ENCODE peak calls at places on chromosomes 4 and X, in five cellular contexts. W, U, Y, R and C are unnamed samples.

GRCh38 chr4:26576171-26576829 is 7.6 kb upstream of the TBC1D19 start:
- DNase-seq in W (peak), Y (no peak), R (no peak), U (peak), C (no peak)

GRCh38 chr4:93791570-93792195 is 36.9 kb upstream of the ATOH1 start:
- DNase-seq in W (peak), U (peak), R (no peak), Y (no peak), C (peak)

GRCh38 chr4:143437937-143438336 is 75.6 kb upstream of the SMARCA5 start:
- DNase-seq in R (no peak), W (no peak), U (no peak), Y (no peak), C (no peak)

GRCh38 chr4:41069268-41069667 is 145.1 kb downstream of the APBB2 start:
- DNase-seq in W (no peak), Y (no peak), U (no peak), R (no peak), C (no peak)

GRCh38 chr4:158190736-158191135 is 17.9 kb upstream of the GASK1B start:
- DNase-seq in U (no peak), R (no peak), Y (no peak), W (no peak), C (no peak)

GRCh38 chr4:84499065-84499982 is at the start of gene NKX6-1:
- DNase-seq in U (peak), W (peak), R (no peak), Y (peak), C (peak)

GRCh38 chr4:112284662-112285411 is 867 bp downstream of the TIFA start:
- DNase-seq in R (peak), U (peak), Y (no peak), W (peak), C (no peak)

GRCh38 chr4:8851321-8852117 is 20.1 kb downstream of the HMX1 start:
- DNase-seq in R (peak), U (no peak), Y (no peak), W (no peak), C (no peak)

GRCh38 chr4:8355864-8356565 is 84.5 kb downstream of the ACOX3 start:
- DNase-seq in W (no peak), R (no peak), Y (peak), U (no peak), C (no peak)

GRCh38 chrX:352582-353314 is 34.0 kb downstream of the PPP2R3B start:
- DNase-seq in Y (no peak), U (no peak), R (peak), W (no peak), C (no peak)

DNA sequence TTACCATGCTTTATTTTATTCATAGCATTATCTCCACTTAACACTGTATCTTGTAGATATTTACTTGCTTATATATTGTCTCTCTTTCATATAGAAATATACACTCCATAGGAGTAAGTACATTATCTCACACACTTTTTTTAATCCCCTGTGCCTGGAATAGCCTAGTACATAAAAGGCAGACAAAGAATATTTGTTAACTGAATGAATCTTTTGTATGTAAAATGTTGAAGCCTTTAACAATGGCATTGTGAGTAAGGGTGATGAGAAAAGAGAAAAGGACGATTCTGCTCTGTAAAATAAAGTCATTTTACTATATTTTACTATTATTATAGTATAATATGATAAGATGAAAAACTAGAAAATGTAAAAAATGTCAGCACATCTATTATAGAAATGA is 97.7 kb upstream of the PDHA2 start:
- DNase-seq in U (no peak), R (no peak), Y (no peak), W (no peak), C (no peak)
- TF ChIP-seq CTCF in U (no peak), R (no peak), Y (no peak), W (no peak), C (no peak)

DNA sequence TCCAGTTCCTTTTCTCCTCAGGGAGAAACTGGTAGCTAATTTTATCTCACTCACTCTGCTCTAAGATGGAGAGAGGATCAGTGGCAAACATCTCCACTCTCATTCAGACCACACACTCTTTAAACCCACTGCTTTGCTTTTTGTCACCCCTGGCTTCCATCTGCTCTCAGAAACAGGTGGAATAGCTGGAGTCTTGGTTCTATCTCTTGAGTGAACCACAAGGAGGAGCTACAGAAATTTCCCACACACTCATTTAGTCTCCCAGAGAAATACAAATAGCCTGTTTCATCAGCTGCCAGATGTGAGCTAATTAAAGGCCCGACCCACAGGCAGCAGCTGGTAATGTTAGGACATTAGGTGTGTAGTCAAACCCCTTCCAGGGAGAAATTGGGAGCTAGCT is 96.6 kb downstream of the STPG2 start:
- DNase-seq in Y (no peak), U (peak), R (no peak), W (no peak), C (no peak)
- TF ChIP-seq CTCF in Y (no peak), U (no peak), R (no peak), W (no peak), C (no peak)

GRCh38 chr4:140754918-140755810 is 1.0 kb downstream of the TBC1D9 start:
- DNase-seq in U (peak), Y (no peak), R (no peak), W (no peak), C (no peak)
- TF ChIP-seq CTCF in U (no peak), Y (no peak), R (no peak), W (no peak), C (no peak)

DNA sequence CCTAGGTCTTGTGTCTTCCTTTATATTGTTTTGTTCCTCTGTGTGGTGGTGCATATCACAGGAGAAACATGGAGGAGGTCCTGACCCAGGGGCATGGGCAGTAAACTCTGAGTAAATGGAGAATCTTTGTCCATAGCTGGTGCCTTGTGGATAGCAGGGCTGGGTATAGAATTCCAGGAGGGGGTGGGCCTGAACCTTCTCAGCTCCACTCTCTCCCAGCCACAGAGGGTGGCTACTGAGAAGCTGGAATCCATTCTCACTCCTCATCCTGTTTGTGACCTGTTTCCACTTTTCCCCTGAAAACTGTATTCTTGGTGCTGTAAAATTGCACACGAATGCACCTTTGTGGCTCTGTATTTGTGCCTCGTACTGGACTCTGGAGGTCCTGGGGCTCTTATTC is 47.7 kb upstream of the ADRA2C start:
- DNase-seq in Y (no peak), R (peak), U (no peak), W (no peak), C (no peak)
- TF ChIP-seq CTCF in Y (no peak), R (no peak), U (no peak), W (no peak), C (no peak)

GRCh38 chr4:39562792-39563191 is 35.6 kb upstream of the UGDH start:
- DNase-seq in Y (no peak), W (no peak), R (no peak), U (no peak), C (no peak)

GRCh38 chr4:39563448-39563847 is 36.2 kb upstream of the UGDH start:
- DNase-seq in R (no peak), Y (no peak), U (no peak), W (no peak), C (no peak)

GRCh38 chr4:39555472-39555871 is 28.2 kb upstream of the UGDH start:
- DNase-seq in R (no peak), U (no peak), W (no peak), Y (no peak), C (no peak)

DNA sequence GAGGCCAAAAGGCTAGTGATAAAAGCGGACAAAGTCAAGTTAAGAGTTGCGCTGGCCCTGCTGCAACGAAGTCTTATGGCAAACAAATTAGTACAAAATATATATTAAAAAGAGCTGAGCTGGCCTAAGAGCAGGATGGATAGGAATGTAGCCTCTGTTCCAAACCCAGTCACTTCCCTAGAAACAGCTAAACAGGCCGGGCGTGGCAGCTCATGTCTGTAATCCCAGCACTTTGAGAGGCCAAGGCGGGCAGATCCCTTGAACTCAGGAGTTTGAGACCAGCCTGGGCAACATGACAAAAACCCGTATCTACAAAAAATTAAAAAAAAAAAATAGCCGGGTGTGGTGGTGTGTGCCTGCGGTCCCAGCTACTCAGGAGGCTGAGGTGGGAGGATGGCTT is 32.4 kb upstream of the UGDH start:
- DNase-seq in R (no peak), Y (no peak), U (no peak), W (peak), C (no peak)
- TF ChIP-seq CTCF in R (no peak), Y (no peak), U (no peak), W (no peak), C (no peak)

DNA sequence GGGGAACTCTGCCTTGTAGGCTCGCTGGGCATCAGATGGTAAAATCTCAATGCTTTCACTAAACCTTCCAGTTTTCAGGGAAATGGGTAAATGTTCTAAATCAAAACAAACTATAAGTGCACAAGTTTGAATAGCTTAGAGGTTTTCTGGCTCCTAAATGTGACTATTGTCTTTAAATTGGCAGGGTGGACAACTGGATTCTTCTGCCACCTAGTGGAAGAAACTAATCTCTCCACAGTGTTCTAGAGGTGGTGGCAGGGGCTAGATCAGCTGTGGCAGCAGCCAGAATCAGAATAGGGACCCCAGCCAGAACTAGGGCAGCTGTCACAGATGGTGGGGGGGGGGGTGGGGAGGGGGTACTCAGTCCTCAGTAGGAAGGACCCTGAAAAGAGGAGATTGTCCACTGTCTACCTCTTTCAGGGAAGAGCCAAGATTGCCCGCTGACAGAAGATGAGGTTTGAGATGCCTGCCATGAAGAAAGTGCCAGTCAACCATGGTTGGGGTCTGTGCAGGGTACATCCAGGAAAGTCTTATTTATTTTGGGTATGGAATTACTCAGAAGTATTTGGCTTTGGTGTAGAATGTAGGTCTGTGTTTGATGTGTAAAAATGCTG is 201.4 kb downstream of the CCNG2 start:
- DNase-seq in U (peak), Y (no peak), R (no peak), W (peak), C (no peak)
- TF ChIP-seq CTCF in U (peak), Y (no peak), R (peak), W (peak), C (peak)